ENCODE peak calls at places on chromosomes 3 and 15, in nine cellular contexts. K, U, I, A, N, E, Q, M and P are unnamed samples.

GRCh38 chr15:38647683-38648082 is 83.1 kb upstream of the RASGRP1 start:
- DNase-seq in K (no peak), U (no peak), I (peak; percentile 20), A (no peak), N (no peak), E (no peak), Q (no peak), M (peak; percentile 45), P (no peak)

GRCh38 chr15:96565266-96565665 is 234.8 kb downstream of the NR2F2 start:
- DNase-seq in K (no peak), U (no peak), I (no peak), A (no peak), N (no peak), E (no peak), Q (no peak), M (no peak), P (no peak)

GRCh38 chr3:46489875-46490274 is 7.9 kb upstream of the RTP3 start:
- DNase-seq in K (no peak), U (no peak), I (no peak), A (no peak), N (no peak), E (no peak), Q (no peak), M (no peak), P (no peak)

GRCh38 chr15:96125681-96126080 is 204.8 kb upstream of the NR2F2 start:
- DNase-seq in K (no peak), U (no peak), I (peak; percentile 19), A (no peak), N (no peak), E (no peak), Q (no peak), M (no peak), P (no peak)

GRCh38 chr3:141308588-141309218 is 59.6 kb upstream of the ZBTB38 start:
- DNase-seq in K (no peak), U (no peak), I (peak; percentile 81), A (no peak), N (no peak), E (peak; percentile 34), Q (no peak), M (no peak), P (no peak)

GRCh38 chr15:33699691-33700447 is 268.4 kb upstream of the CHRM5 start:
- DNase-seq in K (no peak), U (no peak), I (peak; percentile 53), A (no peak), N (no peak), E (no peak), Q (no peak), M (no peak), P (no peak)

GRCh38 chr3:55337641-55338174 is 149.4 kb downstream of the WNT5A start:
- DNase-seq in K (no peak), U (no peak), I (no peak), A (no peak), N (no peak), E (no peak), Q (no peak), M (no peak), P (no peak)

GRCh38 chr15:100722551-100723322 is 120.3 kb downstream of the ASB7 start:
- DNase-seq in K (no peak), U (peak; percentile 33), I (no peak), A (no peak), N (no peak), E (no peak), Q (no peak), M (no peak), P (no peak)

GRCh38 chr3:129312021-129312639 is 33.5 kb downstream of the HMCES start:
- DNase-seq in K (peak; percentile 36), U (no peak), I (no peak), A (no peak), N (no peak), E (no peak), Q (no peak), M (no peak), P (no peak)

GRCh38 chr3:112774293-112774926 is 72.3 kb downstream of the CD200R1L start:
- DNase-seq in K (no peak), U (no peak), I (peak; percentile 89), A (no peak), N (peak; percentile 24), E (no peak), Q (no peak), M (no peak), P (no peak)

DNA sequence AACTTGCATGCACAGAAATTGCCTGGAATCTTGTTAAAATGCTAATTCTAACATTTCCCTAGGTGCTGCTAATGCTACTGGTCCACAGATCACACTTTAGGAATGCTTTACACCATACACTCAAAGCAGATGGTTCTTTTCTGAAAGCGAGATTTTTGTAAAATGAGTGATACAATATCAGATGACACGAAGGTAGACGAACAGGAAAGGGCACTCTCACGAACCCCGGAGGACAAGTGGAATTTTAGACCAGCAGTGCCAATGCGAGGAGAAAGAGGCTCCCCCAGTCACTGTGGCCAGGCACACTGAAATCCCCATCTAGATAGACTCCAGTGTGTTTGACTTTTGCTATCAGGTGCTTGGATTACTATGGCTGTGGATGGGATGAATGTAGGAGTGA is 21.0 kb downstream of the FAIM start:
- DNase-seq in K (no peak), U (no peak), I (no peak), A (no peak), N (no peak), E (no peak), Q (no peak), M (no peak), P (no peak)
- H3K27ac ChIP-seq in K (no peak overlapping the region), U (no peak overlapping the region), I (no peak overlapping the region), A (no peak overlapping the region), N (no peak overlapping the region), E (no peak overlapping the region), Q (no peak overlapping the region), M (no peak overlapping the region), P (no peak overlapping the region)

GRCh38 chr3:24235121-24235520 is 259.5 kb downstream of the THRB start:
- DNase-seq in K (no peak), U (no peak), I (peak; percentile 20), A (no peak), N (no peak), E (no peak), Q (no peak), M (no peak), P (no peak)
- H3K27ac ChIP-seq in K (no peak overlapping the region), U (no peak overlapping the region), I (no peak overlapping the region), A (no peak overlapping the region), N (no peak overlapping the region), E (peak overlapping the region; percentile 83), Q (no peak overlapping the region), M (no peak overlapping the region), P (no peak overlapping the region)

GRCh38 chr3:29777869-29778268 is 497.0 kb downstream of the RBMS3 start:
- DNase-seq in K (no peak), U (no peak), I (no peak), A (no peak), N (no peak), E (no peak), Q (no peak), M (no peak), P (no peak)
- H3K27ac ChIP-seq in K (no peak overlapping the region), U (no peak overlapping the region), I (no peak overlapping the region), A (no peak overlapping the region), N (no peak overlapping the region), E (no peak overlapping the region), Q (no peak overlapping the region), M (no peak overlapping the region), P (no peak overlapping the region)

GRCh38 chr3:16533928-16534913 is 20.7 kb upstream of the RFTN1 start:
- DNase-seq in K (no peak), U (no peak), I (no peak), A (no peak), N (no peak), E (no peak), Q (no peak), M (no peak), P (no peak)
- H3K27ac ChIP-seq in K (peak overlapping the region; percentile 9), U (no peak overlapping the region), I (no peak overlapping the region), A (no peak overlapping the region), N (no peak overlapping the region), E (no peak overlapping the region), Q (no peak overlapping the region), M (no peak overlapping the region), P (no peak overlapping the region)

DNA sequence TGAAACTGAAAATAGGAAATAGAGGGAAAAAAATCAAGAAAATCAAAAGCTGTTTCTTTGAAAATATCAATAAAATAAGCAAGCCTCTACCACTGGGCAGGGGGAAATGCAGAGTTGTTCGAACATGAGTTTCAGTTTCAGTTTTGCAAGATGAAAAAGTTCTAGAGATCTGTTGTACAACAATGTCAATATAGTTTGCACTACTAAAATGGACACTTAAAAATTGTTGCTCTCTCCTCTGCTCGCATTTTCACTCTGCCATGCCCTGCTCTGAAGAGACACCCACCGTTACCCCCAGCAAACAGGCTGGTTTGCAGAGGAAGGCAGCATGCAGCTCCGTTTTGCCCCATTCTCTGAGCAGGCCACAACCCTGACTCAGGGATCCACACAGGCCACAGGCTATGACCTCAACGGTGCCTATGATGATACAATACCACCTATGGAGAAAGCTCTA is 64.5 kb downstream of the ZNF148 start:
- DNase-seq in K (no peak), U (no peak), I (no peak), A (peak; percentile 13), N (no peak), E (no peak), Q (peak; percentile 75), M (no peak), P (no peak)
- H3K27ac ChIP-seq in K (no peak overlapping the region), U (no peak overlapping the region), I (no peak overlapping the region), A (peak overlapping the region; percentile 40), N (peak overlapping the region; percentile 14), E (no peak overlapping the region), Q (peak overlapping the region; percentile 77), M (no peak overlapping the region), P (no peak overlapping the region)